ENCODE peak calls at places on chromosomes 7 and 10, in five cellular contexts. One of them, this sample, is unnamed.
A peak's percentile ranks its signal among the peaks of the same experiment; 100 is the strongest.

GRCh38 chr10:52256832-52257691 is 57.0 kb upstream of the DKK1 start:
- DNase-seq in Panc1: no peak
- DNase-seq in sigmoid colon: no peak
- DNase-seq in H1: no peak
- DNase-seq in transverse colon: peak; percentile 9
- DNase-seq in this sample: no peak

GRCh38 chr7:156106107-156106426 is 293.8 kb upstream of the SHH start:
- DNase-seq in Panc1: no peak
- DNase-seq in transverse colon: no peak
- DNase-seq in H1: no peak
- DNase-seq in sigmoid colon: no peak
- DNase-seq in this sample: no peak

GRCh38 chr10:108877130-108877529 is 1046.2 kb downstream of the XPNPEP1 start:
- DNase-seq in sigmoid colon: no peak
- DNase-seq in H1: no peak
- DNase-seq in Panc1: no peak
- DNase-seq in transverse colon: no peak
- DNase-seq in this sample: no peak

GRCh38 chr7:155702616-155703015 is 58.2 kb downstream of the RBM33 start:
- DNase-seq in transverse colon: no peak
- DNase-seq in Panc1: no peak
- DNase-seq in sigmoid colon: no peak
- DNase-seq in H1: no peak
- DNase-seq in this sample: no peak

GRCh38 chr7:120207037-120207436 is 65.9 kb upstream of the KCND2 start:
- DNase-seq in H1: peak; percentile 53
- DNase-seq in Panc1: no peak
- DNase-seq in sigmoid colon: no peak
- DNase-seq in transverse colon: no peak
- DNase-seq in this sample: no peak

GRCh38 chr10:69413221-69413865 is 3.4 kb downstream of the TACR2 start:
- DNase-seq in H1: peak; percentile 83
- DNase-seq in transverse colon: peak; percentile 63
- DNase-seq in Panc1: no peak
- DNase-seq in sigmoid colon: peak; percentile 94
- DNase-seq in this sample: no peak

GRCh38 chr10:70784476-70784875 is 701 bp downstream of the TBATA start:
- DNase-seq in sigmoid colon: no peak
- DNase-seq in H1: no peak
- DNase-seq in transverse colon: no peak
- DNase-seq in Panc1: no peak
- DNase-seq in this sample: peak; percentile 11

GRCh38 chr10:51010977-51011376 is 63.3 kb upstream of the PRKG1 start:
- DNase-seq in Panc1: peak; percentile 13
- DNase-seq in sigmoid colon: no peak
- DNase-seq in transverse colon: no peak
- DNase-seq in H1: no peak
- DNase-seq in this sample: no peak

GRCh38 chr7:44127161-44127560 is 3.8 kb upstream of the POLD2 start:
- DNase-seq in H1: no peak
- DNase-seq in transverse colon: no peak
- DNase-seq in Panc1: no peak
- DNase-seq in sigmoid colon: no peak
- DNase-seq in this sample: no peak

GRCh38 chr10:98125940-98126631 is 8.4 kb upstream of the R3HCC1L start:
- DNase-seq in H1: no peak
- DNase-seq in sigmoid colon: no peak
- DNase-seq in transverse colon: no peak
- DNase-seq in Panc1: no peak
- DNase-seq in this sample: no peak

GRCh38 chr10:77774940-77775391 is 137.4 kb upstream of the KCNMA1 start:
- DNase-seq in Panc1: no peak
- DNase-seq in sigmoid colon: no peak
- DNase-seq in transverse colon: no peak
- DNase-seq in H1: peak; percentile 37
- DNase-seq in this sample: peak; percentile 40

GRCh38 chr10:43816351-43817321 is 168.0 kb upstream of the ZNF32 start:
- DNase-seq in Panc1: no peak
- DNase-seq in H1: no peak
- DNase-seq in sigmoid colon: peak; percentile 76
- DNase-seq in transverse colon: peak; percentile 61
- DNase-seq in this sample: no peak

GRCh38 chr10:15472431-15473400 is 101.6 kb upstream of the FAM171A1 start:
- DNase-seq in H1: peak; percentile 49
- DNase-seq in Panc1: no peak
- DNase-seq in transverse colon: no peak
- DNase-seq in sigmoid colon: no peak
- DNase-seq in this sample: no peak

GRCh38 chr10:34555653-34556052 is 259.4 kb downstream of the PARD3 start:
- DNase-seq in transverse colon: no peak
- DNase-seq in Panc1: no peak
- DNase-seq in sigmoid colon: no peak
- DNase-seq in H1: no peak
- DNase-seq in this sample: no peak

GRCh38 chr10:46234026-46234425 is 52.8 kb upstream of the ANTXRL start:
- DNase-seq in H1: no peak
- DNase-seq in Panc1: no peak
- DNase-seq in sigmoid colon: peak; percentile 37
- DNase-seq in transverse colon: no peak
- DNase-seq in this sample: peak; percentile 93

GRCh38 chr7:43869898-43870240 is 552 bp upstream of the MRPS24 start:
- DNase-seq in transverse colon: peak; percentile 26
- DNase-seq in sigmoid colon: peak; percentile 85
- DNase-seq in H1: no peak
- DNase-seq in Panc1: no peak
- DNase-seq in this sample: no peak

GRCh38 chr10:129628823-129629222 is 161.8 kb downstream of the MGMT start:
- DNase-seq in Panc1: no peak
- DNase-seq in sigmoid colon: no peak
- DNase-seq in transverse colon: no peak
- DNase-seq in H1: no peak
- DNase-seq in this sample: no peak

DNA sequence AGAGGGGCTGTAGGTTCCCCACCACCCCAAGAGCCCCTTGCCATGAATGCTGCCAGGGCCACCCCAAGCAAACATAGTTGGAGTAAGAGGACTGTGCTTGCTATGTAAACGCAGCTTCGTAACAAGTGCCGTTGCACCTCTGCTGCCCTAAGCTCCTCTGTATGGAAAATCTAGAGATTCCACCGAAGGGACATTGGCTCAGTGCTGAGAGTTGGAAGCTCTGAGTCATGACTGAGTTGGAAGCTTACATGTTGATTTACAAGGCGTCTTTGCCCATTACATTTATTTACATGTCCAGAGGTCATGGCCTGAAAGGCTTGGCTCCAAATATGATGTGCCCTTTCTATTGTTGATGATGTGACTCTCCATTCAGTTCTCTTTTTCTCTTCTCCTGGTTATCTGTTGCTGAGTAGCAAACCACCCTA is 233.1 kb upstream of the TCF7L2 start:
- DNase-seq in H1: peak; percentile 41
- DNase-seq in transverse colon: no peak
- DNase-seq in sigmoid colon: no peak
- DNase-seq in Panc1: peak; percentile 95
- DNase-seq in this sample: no peak
- H3K27ac ChIP-seq in H1: no peak overlapping the region
- H3K27ac ChIP-seq in transverse colon: no peak overlapping the region
- H3K27ac ChIP-seq in sigmoid colon: no peak overlapping the region
- H3K27ac ChIP-seq in Panc1: peak overlapping the region; percentile 60
- H3K27ac ChIP-seq in this sample: no peak overlapping the region

DNA sequence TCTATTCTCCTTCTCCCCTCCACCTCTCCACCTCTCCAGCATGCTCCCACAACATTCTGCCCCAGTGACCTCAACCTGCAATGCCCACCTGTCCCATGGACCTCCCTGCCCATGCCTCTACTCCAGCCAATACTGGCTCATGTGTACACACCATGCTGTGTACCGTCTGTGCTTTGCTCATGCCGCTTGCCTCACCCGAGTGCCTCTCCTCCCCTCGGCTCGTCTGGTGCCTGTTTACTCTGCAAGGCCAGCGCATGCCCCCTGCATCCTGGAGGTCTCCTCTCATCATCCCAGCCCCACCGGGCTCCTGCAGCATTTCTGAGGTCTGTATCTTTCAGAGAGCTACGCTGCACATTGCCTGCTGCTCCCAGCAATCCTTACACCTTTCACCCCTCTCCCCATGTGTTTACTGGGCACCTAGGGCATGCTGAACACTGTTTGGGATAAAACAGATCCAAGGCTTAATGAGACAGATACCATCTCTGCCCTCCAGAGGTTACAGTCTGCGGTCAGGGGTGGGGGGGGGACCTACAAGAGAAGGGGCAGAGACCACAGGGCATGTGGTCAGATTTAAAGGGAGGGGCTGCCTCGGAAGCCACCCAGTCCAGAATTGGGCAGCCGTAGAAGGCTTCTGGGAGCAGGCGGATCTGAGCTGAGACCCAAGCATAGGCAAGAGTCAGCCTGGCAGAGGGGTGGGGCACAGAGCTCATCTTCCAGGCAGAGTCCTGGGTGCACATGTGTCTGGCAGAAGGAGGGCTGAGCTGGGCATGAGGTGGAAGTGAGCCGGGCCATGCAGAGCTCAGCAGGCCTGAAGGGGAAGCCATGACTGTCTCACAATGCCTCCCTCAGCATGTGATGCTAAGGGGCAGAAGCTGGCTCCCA is 29.6 kb upstream of the PSAP start:
- DNase-seq in H1: no peak
- DNase-seq in transverse colon: no peak
- DNase-seq in Panc1: no peak
- DNase-seq in sigmoid colon: peak; percentile 74
- DNase-seq in this sample: no peak
- TF ChIP-seq POLR2AphosphoS5 in H1: no peak
- TF ChIP-seq POLR2AphosphoS5 in transverse colon: no peak
- TF ChIP-seq POLR2AphosphoS5 in Panc1: no peak
- TF ChIP-seq POLR2AphosphoS5 in sigmoid colon: no peak
- TF ChIP-seq POLR2AphosphoS5 in this sample: no peak

DNA sequence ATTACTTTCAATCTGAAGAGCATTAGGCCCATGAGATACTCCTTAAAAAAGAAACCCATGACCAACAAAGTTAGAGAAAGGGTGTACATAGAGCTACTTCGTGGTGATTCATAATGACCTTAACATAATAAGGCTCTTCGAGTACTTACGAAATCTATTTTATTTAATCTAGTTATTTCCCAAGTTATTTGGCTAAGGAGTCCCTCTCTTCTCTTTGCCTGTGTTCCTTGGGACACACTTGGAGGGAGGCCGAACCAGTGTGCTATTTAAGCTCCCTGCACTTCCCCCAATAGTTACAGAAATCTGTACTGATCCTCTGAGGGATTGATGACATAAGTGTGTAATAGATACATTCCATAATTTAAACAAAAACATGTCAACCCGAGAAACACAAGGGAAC is 351.1 kb downstream of the GATA3 start:
- DNase-seq in Panc1: no peak
- DNase-seq in sigmoid colon: no peak
- DNase-seq in H1: no peak
- DNase-seq in transverse colon: no peak
- DNase-seq in this sample: no peak
- H3K27me3 ChIP-seq in Panc1: no peaks in the 10 kb centered on the region
- H3K27me3 ChIP-seq in sigmoid colon: no peaks in the 10 kb centered on the region
- H3K27me3 ChIP-seq in H1: no peaks in the 10 kb centered on the region
- H3K27me3 ChIP-seq in transverse colon: no peaks in the 10 kb centered on the region
- H3K27me3 ChIP-seq in this sample: no peaks in the 10 kb centered on the region

DNA sequence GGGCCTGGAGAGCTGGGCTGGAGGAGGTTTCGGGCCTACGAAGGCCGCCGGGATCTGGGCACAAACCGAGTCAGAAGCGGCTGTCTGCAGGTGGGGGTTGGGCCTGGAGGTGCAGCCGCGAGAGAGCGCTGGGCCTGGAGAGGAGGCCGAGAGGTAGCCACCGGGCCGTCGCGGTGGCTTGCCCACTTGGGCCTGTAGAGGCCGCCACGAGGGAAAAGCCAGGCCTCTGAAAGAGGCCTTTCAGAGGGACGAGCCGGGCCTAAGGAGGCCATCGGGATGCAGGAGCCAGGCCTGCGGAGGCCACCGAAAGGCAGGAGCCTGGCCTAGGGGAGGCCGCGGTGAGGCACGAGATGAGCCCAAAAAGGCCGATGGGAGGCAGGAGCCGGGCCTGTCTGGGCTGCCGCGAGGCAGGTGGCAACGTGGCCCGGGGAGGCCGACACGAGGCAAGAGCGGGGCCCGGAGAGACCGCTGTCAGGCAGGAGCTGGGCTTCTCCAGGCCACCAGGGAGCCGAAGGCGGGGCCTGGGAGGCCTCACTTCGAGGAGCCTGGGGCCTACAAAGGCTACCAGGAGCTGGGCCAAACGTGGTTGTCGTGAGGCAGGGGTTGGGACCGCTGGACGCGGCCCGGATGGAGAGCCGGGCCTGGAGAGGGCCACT is 25.6 kb downstream of the MDH2 start:
- DNase-seq in Panc1: no peak
- DNase-seq in sigmoid colon: no peak
- DNase-seq in transverse colon: no peak
- DNase-seq in H1: peak; percentile 79
- DNase-seq in this sample: no peak
- H3K27ac ChIP-seq in Panc1: no peak overlapping the region
- H3K27ac ChIP-seq in sigmoid colon: no peak overlapping the region
- H3K27ac ChIP-seq in transverse colon: no peak overlapping the region
- H3K27ac ChIP-seq in H1: no peak overlapping the region
- H3K27ac ChIP-seq in this sample: no peak overlapping the region

GRCh38 chr7:927031-927671 is 27.3 kb downstream of the ADAP1 start:
- DNase-seq in Panc1: no peak
- DNase-seq in transverse colon: peak; percentile 49
- DNase-seq in H1: peak; percentile 46
- DNase-seq in sigmoid colon: peak; percentile 54
- DNase-seq in this sample: no peak

GRCh38 chr7:924541-925231 is 29.8 kb downstream of the ADAP1 start:
- DNase-seq in sigmoid colon: peak; percentile 66
- DNase-seq in Panc1: no peak
- DNase-seq in H1: no peak
- DNase-seq in transverse colon: peak; percentile 38
- DNase-seq in this sample: no peak

GRCh38 chr7:923108-924041 is 31.1 kb downstream of the ADAP1 start:
- DNase-seq in transverse colon: peak; percentile 94
- DNase-seq in sigmoid colon: peak; percentile 82
- DNase-seq in H1: peak; percentile 51
- DNase-seq in Panc1: no peak
- DNase-seq in this sample: no peak

GRCh38 chr7:926061-927030 is 28.1 kb downstream of the ADAP1 start:
- DNase-seq in transverse colon: peak; percentile 91
- DNase-seq in sigmoid colon: peak; percentile 64
- DNase-seq in H1: peak; percentile 45
- DNase-seq in Panc1: no peak
- DNase-seq in this sample: no peak

DNA sequence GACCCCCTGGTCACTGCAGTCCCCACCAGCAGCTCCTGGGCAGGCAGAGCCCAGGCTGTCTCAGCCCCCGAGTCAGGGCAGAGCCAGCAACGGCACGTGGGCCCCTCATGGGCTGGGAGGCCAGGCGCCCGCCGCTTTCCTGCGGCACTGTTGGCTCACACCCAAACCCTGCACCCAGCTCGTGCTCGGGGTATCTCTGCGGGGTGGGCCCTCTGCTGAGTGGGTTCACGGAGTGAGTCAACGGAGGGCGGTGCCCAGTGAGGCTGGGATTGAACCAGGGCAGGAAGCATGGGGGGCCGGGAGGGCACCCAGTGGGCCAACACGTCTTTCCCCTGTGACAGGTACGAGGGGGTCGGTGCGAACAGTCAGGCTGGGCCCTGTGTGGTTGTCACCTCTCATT is 28.9 kb downstream of the ADAP1 start:
- DNase-seq in transverse colon: peak; percentile 78
- DNase-seq in Panc1: no peak
- DNase-seq in H1: peak; percentile 44
- DNase-seq in sigmoid colon: peak; percentile 82
- DNase-seq in this sample: no peak
- TF ChIP-seq POLR2AphosphoS5 in transverse colon: no peak
- TF ChIP-seq POLR2AphosphoS5 in Panc1: no peak
- TF ChIP-seq POLR2AphosphoS5 in H1: no peak
- TF ChIP-seq POLR2AphosphoS5 in sigmoid colon: no peak
- TF ChIP-seq POLR2AphosphoS5 in this sample: no peak

This sample was measured in vagina.